ENCODE peak calls at places on chromosomes 12 and 14, in four cellular contexts. B, V, G and D are unnamed samples.

GRCh38 chr12:75550401-75550851 is 39.0 kb upstream of the KRR1 start:
- DNase-seq in B (no peak), V (no peak), G (no peak), D (peak)

GRCh38 chr12:42625611-42626010 is 36.1 kb upstream of the PRICKLE1 start:
- DNase-seq in B (peak), V (no peak), G (no peak), D (no peak)

GRCh38 chr12:52522346-52523011 is 2.3 kb upstream of the KRT5 start:
- DNase-seq in B (no peak), V (no peak), G (peak), D (no peak)

GRCh38 chr14:63795532-63795931 is 57.3 kb upstream of the SYNE2 start:
- DNase-seq in B (no peak), V (no peak), G (no peak), D (no peak)

GRCh38 chr12:109888179-109889020 is 8.1 kb upstream of the GLTP start:
- DNase-seq in B (peak), V (no peak), G (no peak), D (no peak)

GRCh38 chr14:104096751-104097700 is 11.5 kb downstream of the ASPG start:
- DNase-seq in B (no peak), V (no peak), G (peak), D (peak)

GRCh38 chr14:95272057-95272456 is 47.7 kb downstream of the CLMN start:
- DNase-seq in B (no peak), V (no peak), G (no peak), D (no peak)

GRCh38 chr14:50741571-50741970 is 73.5 kb upstream of the SAV1 start:
- DNase-seq in B (no peak), V (no peak), G (no peak), D (no peak)

GRCh38 chr14:99262977-99263448 is 9.0 kb downstream of the BCL11B start:
- DNase-seq in B (no peak), V (no peak), G (no peak), D (no peak)

GRCh38 chr12:4107436-4107878 is 166.1 kb upstream of the CCND2 start:
- DNase-seq in B (peak), V (no peak), G (no peak), D (no peak)

GRCh38 chr12:78192979-78193378 is 362.3 kb downstream of the NAV3 start:
- DNase-seq in B (no peak), V (peak), G (no peak), D (no peak)

GRCh38 chr14:81668626-81669274 is 135.1 kb upstream of the SEL1L start:
- DNase-seq in B (no peak), V (no peak), G (no peak), D (peak)

GRCh38 chr14:80388980-80389711 is 177.8 kb upstream of the DIO2 start:
- DNase-seq in B (peak), V (no peak), G (no peak), D (no peak)